ENCODE peak calls at places on chromosomes 6 and 20, in six cellular contexts. S is AG10803; K is epithelial cell of esophagus; L is T-helper 17 cell; A is stimulated activated CD4-positive, alpha-beta T cell treated with anti-CD3 and anti-CD28 coated beads, Interleukin-4, amount 100 ng/mL, for 24 hours; H is NCI-H460. R is an unnamed sample.
A peak's percentile ranks its signal among the peaks of the same experiment; 100 is the strongest.

GRCh38 chr6:26311012-26311384 is 54.0 kb upstream of the BTN3A2 start:
- DNase-seq in S (peak; percentile 48), K (peak; percentile 64), L (no peak), A (peak; percentile 65), H (no peak), R (peak; percentile 73)

GRCh38 chr6:41698350-41698781 is 37.0 kb downstream of the TFEB start:
- DNase-seq in S (peak; percentile 90), K (no peak), L (no peak), A (no peak), H (no peak), R (peak; percentile 97)

GRCh38 chr20:45878076-45878731 is 2.8 kb upstream of the ZSWIM1 start:
- DNase-seq in S (peak; percentile 75), K (no peak), L (no peak), A (no peak), H (no peak), R (peak; percentile 71)

GRCh38 chr6:78909391-78909790 is 42.0 kb downstream of the IRAK1BP1 start:
- DNase-seq in S (peak; percentile 88), K (peak; percentile 78), L (no peak), A (no peak), H (no peak), R (peak; percentile 80)

GRCh38 chr6:37182736-37183590 is 13.0 kb downstream of the PIM1 start:
- DNase-seq in S (no peak), K (no peak), L (no peak), A (peak; percentile 51), H (no peak), R (no peak)

GRCh38 chr6:10528170-10528981 is 7.2 kb downstream of the GCNT2 start:
- DNase-seq in S (no peak), K (peak; percentile 40), L (no peak), A (no peak), H (no peak), R (peak; percentile 19)

GRCh38 chr6:1481326-1481725 is 92.0 kb downstream of the FOXF2 start:
- DNase-seq in S (peak; percentile 92), K (peak; percentile 58), L (no peak), A (no peak), H (peak; percentile 54), R (peak; percentile 96)

GRCh38 chr20:50721881-50722281 is 9.5 kb upstream of the PARD6B start:
- DNase-seq in S (peak; percentile 10), K (no peak), L (no peak), A (no peak), H (no peak), R (peak; percentile 65)

GRCh38 chr6:169020821-169021220 is 232.8 kb downstream of the THBS2 start:
- DNase-seq in S (no peak), K (no peak), L (no peak), A (no peak), H (no peak), R (no peak)

GRCh38 chr6:165205632-165206031 is 103.8 kb downstream of the C6orf118 start:
- DNase-seq in S (no peak), K (no peak), L (no peak), A (no peak), H (no peak), R (no peak)

GRCh38 chr6:79841577-79842381 is 105.6 kb downstream of the ELOVL4 start:
- DNase-seq in S (no peak), K (peak; percentile 36), L (no peak), A (no peak), H (no peak), R (no peak)

GRCh38 chr6:165186041-165186440 is 123.4 kb downstream of the C6orf118 start:
- DNase-seq in S (no peak), K (no peak), L (no peak), A (no peak), H (no peak), R (no peak)

GRCh38 chr6:28281288-28282064 is at the start of gene PGBD1:
- DNase-seq in S (peak; percentile 80), K (peak; percentile 77), L (peak; percentile 9), A (peak; percentile 54), H (peak; percentile 51), R (peak; percentile 75)

R was measured in foreskin fibroblast.